ENCODE peak calls at places on chromosome 1, in five cellular contexts. N is pancreas, I is HCT116, Z is right lobe of liver, R is astrocyte of the spinal cord. W is an unnamed sample.

GRCh38 chr1:41905103-41905675 is 13.5 kb downstream of the HIVEP3 start:
- DNase-seq in I (no peak), N (no peak), Z (no peak), R (no peak), W (no peak)

GRCh38 chr1:15758953-15759661 is 512 bp downstream of the FBLIM1 start:
- DNase-seq in Z (no peak), I (no peak), N (peak), R (no peak), W (no peak)

GRCh38 chr1:240099748-240100147 is 8.1 kb downstream of the FMN2 start:
- DNase-seq in R (no peak), N (no peak), Z (no peak), I (no peak), W (no peak)

GRCh38 chr1:205449750-205450443 is 5.9 kb downstream of the BLACAT1 start:
- DNase-seq in R (peak), Z (no peak), I (peak), N (peak), W (no peak)

GRCh38 chr1:157107702-157108101 is 8.1 kb upstream of the ETV3L start:
- DNase-seq in Z (no peak), I (no peak), R (no peak), N (no peak), W (no peak)

GRCh38 chr1:20150969-20151368 is 11.8 kb downstream of the PLA2G2F start:
- DNase-seq in Z (peak), N (no peak), I (no peak), R (no peak), W (no peak)

GRCh38 chr1:227767401-227768396 is 32.5 kb downstream of the SNAP47 start:
- DNase-seq in R (no peak), Z (no peak), N (no peak), I (no peak), W (no peak)

GRCh38 chr1:44261963-44262362 is 48.7 kb downstream of the DMAP1 start:
- DNase-seq in I (no peak), N (no peak), R (no peak), Z (no peak), W (no peak)

GRCh38 chr1:53725238-53725689 is 13.7 kb downstream of the GLIS1 start:
- DNase-seq in Z (no peak), R (peak), N (no peak), I (no peak), W (peak)
- TF ChIP-seq CTCF in Z (no peak), R (peak), N (no peak), I (no peak), W (peak)

GRCh38 chr1:2952992-2953391 is 68.3 kb upstream of the ACTRT2 start:
- DNase-seq in N (peak), R (no peak), Z (no peak), I (no peak), W (no peak)
- TF ChIP-seq CTCF in N (no peak), R (no peak), Z (no peak), I (no peak), W (no peak)

GRCh38 chr1:198687429-198687828 is 48.6 kb downstream of the PTPRC start:
- DNase-seq in N (no peak), Z (no peak), I (no peak), R (no peak), W (no peak)

GRCh38 chr1:198691063-198691462 is 52.2 kb downstream of the PTPRC start:
- DNase-seq in I (no peak), R (no peak), N (no peak), Z (no peak), W (no peak)

GRCh38 chr1:198681831-198682756 is 43.3 kb downstream of the PTPRC start:
- DNase-seq in R (peak), I (no peak), N (no peak), Z (peak), W (peak)

GRCh38 chr1:198683449-198683848 is 44.6 kb downstream of the PTPRC start:
- DNase-seq in Z (no peak), R (no peak), I (no peak), N (no peak), W (no peak)

DNA sequence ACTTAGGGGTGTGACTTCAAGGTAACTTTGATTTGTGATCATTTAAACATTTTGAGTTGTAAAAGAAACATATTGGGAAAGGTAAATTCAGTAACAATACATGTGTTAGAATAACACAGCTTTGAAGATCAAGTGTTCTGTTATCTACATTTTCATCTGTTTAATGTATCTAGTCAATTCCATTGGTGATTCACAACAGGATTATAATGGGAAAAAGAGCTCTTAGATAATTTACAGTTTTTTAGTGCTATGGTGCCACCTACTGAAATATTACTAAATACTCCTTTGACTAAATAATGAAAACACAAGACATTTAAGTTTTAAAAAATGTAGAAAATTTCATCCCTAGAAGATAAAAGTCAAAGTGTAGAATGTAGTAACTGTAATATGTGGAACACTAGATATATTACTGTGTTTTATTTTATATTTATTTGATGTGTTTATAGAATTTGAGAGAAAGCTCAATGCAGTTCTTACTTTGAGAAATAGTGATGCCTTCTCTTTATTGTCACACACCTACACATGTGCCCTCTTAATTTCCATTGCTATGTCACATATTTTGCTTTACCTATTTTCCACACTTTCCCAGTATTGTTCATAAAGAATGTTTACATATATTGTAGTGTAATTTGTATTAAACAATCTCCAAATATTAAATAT is 47.4 kb downstream of the PTPRC start:
- DNase-seq in Z (no peak), R (peak), N (no peak), I (peak), W (no peak)
- TF ChIP-seq CTCF in Z (peak), R (peak), N (no peak), I (peak), W (no peak)

GRCh38 chr1:91619881-91620280 is 119.2 kb downstream of the CDC7 start:
- DNase-seq in R (no peak), I (no peak), N (no peak), Z (no peak), W (no peak)

GRCh38 chr1:91613594-91613993 is 112.9 kb downstream of the CDC7 start:
- DNase-seq in I (no peak), Z (no peak), R (no peak), N (no peak), W (no peak)

GRCh38 chr1:91621360-91621759 is 120.7 kb downstream of the CDC7 start:
- DNase-seq in N (no peak), R (no peak), I (no peak), Z (no peak), W (no peak)

GRCh38 chr1:91621907-91622306 is 121.3 kb downstream of the CDC7 start:
- DNase-seq in N (no peak), R (no peak), I (no peak), Z (no peak), W (no peak)

GRCh38 chr1:91617242-91617837 is 116.7 kb downstream of the CDC7 start:
- DNase-seq in R (peak), Z (peak), I (no peak), N (peak), W (peak)
- TF ChIP-seq CTCF in R (peak), Z (peak), I (peak), N (no peak), W (peak)

DNA sequence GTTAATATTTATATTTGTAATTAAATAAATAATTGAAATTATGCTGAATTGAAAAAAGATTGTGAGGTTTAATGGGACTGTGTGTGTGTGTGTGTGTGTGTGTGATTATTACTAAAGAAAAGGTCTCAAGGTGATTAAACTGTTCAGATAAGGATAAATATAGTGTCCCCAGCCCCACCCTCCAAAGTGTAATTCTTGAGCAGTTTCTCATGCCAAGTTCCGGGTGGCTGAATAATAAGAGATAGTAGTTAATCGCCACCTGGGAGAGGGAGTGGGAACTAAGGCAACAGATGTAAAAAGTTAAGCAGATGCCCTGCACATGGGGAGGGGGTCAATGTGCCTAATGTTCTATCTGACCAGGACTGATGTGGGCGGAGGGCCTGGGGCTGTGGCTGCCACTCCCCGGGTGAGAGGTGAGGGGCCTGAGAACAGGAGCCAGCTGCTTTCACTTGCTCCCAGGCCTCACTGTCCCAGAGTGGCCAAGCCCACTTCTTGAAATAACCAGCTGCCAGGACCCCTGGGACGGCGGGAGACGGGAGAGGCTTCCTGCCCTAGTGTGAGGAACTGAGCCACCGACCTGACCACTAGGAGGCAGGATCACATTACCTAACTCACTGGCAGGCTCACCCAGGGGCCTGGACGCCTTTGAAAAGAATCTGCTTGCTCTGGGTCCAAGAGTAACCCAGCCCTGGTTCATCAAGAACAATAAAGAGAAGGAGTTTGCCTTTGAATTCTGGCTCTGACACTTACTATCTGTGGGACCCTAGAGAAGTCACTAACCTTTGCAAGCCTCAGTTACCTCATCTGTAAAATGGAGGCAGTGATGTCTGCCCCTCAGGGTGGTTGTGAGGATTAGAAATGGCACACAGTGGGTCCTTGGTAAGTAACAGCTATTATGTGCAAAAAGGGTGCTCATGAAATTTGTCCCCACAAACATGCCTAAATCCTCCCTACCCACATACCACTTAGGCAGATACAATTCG is 179.2 kb downstream of the ATG4C start:
- DNase-seq in R (peak), I (peak), Z (no peak), N (peak), W (peak)
- TF ChIP-seq CTCF in R (peak), I (peak), Z (peak), N (no peak), W (peak)

DNA sequence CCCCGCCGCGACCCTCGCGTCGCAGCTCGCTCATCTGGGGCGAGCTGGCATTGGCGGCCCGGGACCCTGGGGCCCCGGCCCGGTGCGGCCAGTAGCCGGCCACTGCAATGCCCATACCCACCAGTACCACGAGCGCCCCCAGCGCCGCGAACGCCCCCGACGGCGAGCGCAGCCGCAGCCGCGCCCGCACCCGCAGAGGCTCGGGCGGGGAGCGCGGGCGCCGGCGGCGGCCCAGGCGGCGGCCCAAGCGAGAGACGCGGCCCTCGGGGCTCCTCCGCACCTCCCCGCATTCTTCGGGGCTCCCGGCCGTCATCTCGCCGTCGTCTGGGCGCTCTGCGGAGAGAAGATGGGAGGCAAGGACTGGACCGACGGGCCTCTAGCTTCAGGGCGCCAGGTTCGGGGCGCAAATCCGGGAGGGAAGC is 2.2 kb downstream of the TMEM200B start:
- DNase-seq in R (peak), N (no peak), I (no peak), Z (no peak), W (peak)
- TF ChIP-seq CTCF in R (no peak), N (no peak), I (no peak), Z (no peak), W (no peak)

W was measured in BE2C.